ENCODE peak calls at places on chromosomes 6 and 20, in nine cellular contexts. M is CD8-positive, alpha-beta T cell; T is ascending aorta; H is CD8-positive, alpha-beta memory T cell; J is lower lobe of right lung; N is mesendoderm; E is PC-9; V is aorta; B is adrenal gland. X is an unnamed sample. For H3K4me1, the result is how much of the 10 kb centered on the place peaks cover.

GRCh38 chr20:36303020-36303595 is 3.0 kb upstream of the DLGAP4 start:
- DNase-seq in H (no peak), B (peak), J (no peak), V (no peak), T (no peak), M (no peak), E (no peak), N (no peak), X (no peak)

GRCh38 chr6:157430834-157431233 is 49.8 kb downstream of the ZDHHC14 start:
- DNase-seq in E (no peak), N (no peak), T (no peak), B (no peak), J (no peak), V (no peak), H (no peak), M (no peak), X (no peak)

GRCh38 chr6:11702039-11702795 is 76.4 kb downstream of the ADTRP start:
- DNase-seq in J (no peak), V (no peak), M (no peak), H (no peak), T (no peak), N (no peak), E (peak), B (no peak), X (no peak)

GRCh38 chr6:132392292-132392691 is 9.0 kb downstream of the MOXD1 start:
- DNase-seq in J (no peak), M (no peak), E (no peak), B (no peak), T (no peak), V (no peak), H (no peak), N (no peak), X (no peak)

GRCh38 chr6:138007014-138007472 is 100.2 kb downstream of the PERP start:
- DNase-seq in T (no peak), V (no peak), H (no peak), E (peak), J (no peak), N (peak), B (no peak), M (no peak), X (no peak)

GRCh38 chr6:110864816-110865215 is 9.8 kb upstream of the AMD1 start:
- DNase-seq in T (no peak), J (no peak), E (no peak), M (no peak), B (no peak), H (no peak), N (no peak), V (no peak), X (no peak)

GRCh38 chr20:63347950-63348827 is 13.0 kb downstream of the CHRNA4 start:
- DNase-seq in N (no peak), V (no peak), H (no peak), T (no peak), J (no peak), B (no peak), E (no peak), M (peak), X (no peak)

GRCh38 chr20:4153661-4154238 is 138.4 kb upstream of the RNF24 start:
- DNase-seq in B (no peak), V (no peak), H (no peak), T (no peak), M (no peak), J (peak), N (no peak), E (no peak), X (no peak)

GRCh38 chr6:130937942-130938604 is 110.9 kb downstream of the SMLR1 start:
- DNase-seq in M (no peak), N (peak), B (no peak), J (no peak), E (peak), H (no peak), V (no peak), T (no peak), X (no peak)

GRCh38 chr6:72464791-72465691 is 156.8 kb upstream of the KCNQ5 start:
- DNase-seq in T (no peak), J (no peak), V (peak), M (no peak), N (peak), E (peak), B (no peak), H (no peak), X (no peak)

GRCh38 chr6:161152904-161153662 is 120.8 kb downstream of the AGPAT4 start:
- DNase-seq in V (no peak), T (no peak), N (no peak), H (no peak), B (no peak), E (no peak), M (no peak), J (no peak), X (no peak)

GRCh38 chr6:48243071-48243470 is 132.1 kb upstream of the PTCHD4 start:
- DNase-seq in E (no peak), B (no peak), T (no peak), J (no peak), N (no peak), M (no peak), H (no peak), V (no peak), X (no peak)

GRCh38 chr6:37170273-37171140 is 555 bp downstream of the PIM1 start:
- DNase-seq in H (peak), B (peak), M (peak), J (peak), T (no peak), V (peak), N (peak), E (peak), X (peak)

GRCh38 chr20:6613280-6613861 is 154.1 kb upstream of the BMP2 start:
- DNase-seq in B (no peak), H (no peak), M (no peak), E (no peak), T (no peak), J (no peak), V (no peak), N (peak), X (no peak)

GRCh38 chr20:311603-312002 is 13.7 kb upstream of the SOX12 start:
- DNase-seq in V (no peak), H (no peak), J (no peak), E (no peak), N (no peak), M (no peak), B (no peak), T (no peak), X (no peak)

GRCh38 chr20:40993794-40994540 is 34.7 kb upstream of the TOP1 start:
- DNase-seq in E (no peak), B (no peak), J (no peak), V (no peak), M (no peak), N (no peak), T (no peak), H (no peak), X (no peak)

GRCh38 chr6:56795852-56796532 is 153.3 kb upstream of the DST start:
- DNase-seq in M (no peak), E (no peak), H (no peak), J (no peak), V (no peak), B (no peak), N (no peak), T (no peak), X (no peak)

GRCh38 chr20:44166477-44166876 is 20.5 kb downstream of the JPH2 start:
- DNase-seq in B (peak), H (no peak), N (peak), V (peak), M (no peak), E (peak), T (no peak), J (no peak), X (peak)

GRCh38 chr20:25676164-25676809 is 20.4 kb downstream of the ZNF337 start:
- DNase-seq in N (no peak), B (peak), M (no peak), V (no peak), J (no peak), H (no peak), T (no peak), E (no peak), X (no peak)

GRCh38 chr6:14713008-14713452 is 532.8 kb upstream of the JARID2 start:
- DNase-seq in E (peak), B (peak), J (no peak), V (no peak), M (no peak), T (no peak), N (no peak), H (no peak), X (peak)

GRCh38 chr6:121142093-121142492 is 192.2 kb downstream of the TBC1D32 start:
- DNase-seq in H (no peak), T (no peak), E (no peak), B (no peak), N (no peak), J (no peak), M (no peak), V (no peak), X (no peak)

GRCh38 chr6:169235286-169235685 is 18.4 kb downstream of the THBS2 start:
- DNase-seq in B (peak), T (no peak), H (no peak), J (no peak), V (no peak), E (no peak), M (no peak), N (no peak), X (no peak)

GRCh38 chr6:33717857-33718552 is 6.5 kb upstream of the UQCC2 start:
- DNase-seq in B (no peak), T (no peak), H (no peak), N (no peak), E (no peak), M (no peak), V (no peak), J (peak), X (no peak)

GRCh38 chr6:32181148-32181702 is 2.8 kb downstream of the AGER start:
- DNase-seq in T (no peak), M (peak), J (no peak), N (no peak), V (no peak), B (no peak), E (no peak), H (no peak), X (no peak)

GRCh38 chr6:15158821-15159619 is 86.8 kb upstream of the JARID2 start:
- DNase-seq in V (no peak), J (no peak), E (no peak), N (no peak), M (no peak), T (no peak), B (no peak), H (no peak), X (no peak)

GRCh38 chr6:25014806-25015560 is 79.2 kb upstream of the RIPOR2 start:
- DNase-seq in E (no peak), M (peak), J (no peak), T (no peak), H (peak), V (no peak), B (peak), N (peak), X (no peak)

GRCh38 chr6:30493643-30494250 is 4.4 kb downstream of the HLA-E start:
- DNase-seq in E (no peak), T (no peak), N (peak), V (peak), H (peak), J (no peak), B (no peak), M (peak), X (no peak)

GRCh38 chr20:11814276-11814675 is 103.4 kb upstream of the BTBD3 start:
- DNase-seq in N (peak), M (no peak), V (no peak), H (no peak), J (no peak), B (no peak), T (no peak), E (no peak), X (no peak)

GRCh38 chr6:149217466-149217888 is 100.0 kb upstream of the TAB2 start:
- DNase-seq in H (no peak), T (no peak), J (no peak), V (no peak), B (no peak), N (no peak), M (no peak), E (no peak), X (no peak)

GRCh38 chr6:81938014-81938761 is 185.7 kb upstream of the TENT5A start:
- DNase-seq in J (no peak), E (peak), B (no peak), H (no peak), V (no peak), T (no peak), M (no peak), N (peak), X (no peak)

GRCh38 chr20:39850821-39851330 is 838.2 kb downstream of the MAFB start:
- DNase-seq in M (no peak), B (no peak), H (no peak), E (no peak), V (no peak), T (no peak), J (no peak), N (peak), X (no peak)

GRCh38 chr20:39849664-39850063 is 839.4 kb downstream of the MAFB start:
- DNase-seq in T (peak), H (no peak), M (no peak), V (peak), N (no peak), E (no peak), J (peak), B (peak), X (peak)

GRCh38 chr20:39850236-39850635 is 838.8 kb downstream of the MAFB start:
- DNase-seq in B (no peak), H (no peak), N (no peak), V (no peak), J (no peak), T (no peak), E (no peak), M (no peak), X (no peak)

GRCh38 chr20:39851459-39851858 is 837.6 kb downstream of the MAFB start:
- DNase-seq in H (no peak), V (no peak), E (no peak), M (no peak), N (no peak), J (no peak), B (no peak), T (no peak), X (no peak)

DNA sequence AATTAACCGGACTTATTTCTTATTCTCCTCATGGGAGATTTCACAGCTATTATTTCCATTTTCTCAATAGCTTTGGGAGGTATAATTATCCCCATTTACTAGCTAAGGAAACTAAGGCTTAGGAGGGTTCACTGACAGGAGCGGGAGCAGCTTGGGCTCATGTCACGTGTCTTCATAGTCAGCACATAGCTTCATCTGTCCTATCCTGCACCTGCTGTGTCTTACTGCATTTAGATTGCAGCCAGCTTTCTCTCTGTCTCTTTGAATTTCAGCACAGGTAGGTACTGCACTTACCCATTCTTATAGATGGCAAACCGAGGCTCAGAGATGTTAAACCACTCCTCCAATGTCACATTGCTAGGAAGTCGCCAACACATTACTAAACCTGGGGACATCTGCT is 839.9 kb downstream of the MAFB start:
- DNase-seq in J (no peak), T (no peak), E (no peak), H (no peak), V (no peak), N (no peak), B (no peak), M (no peak), X (no peak)
- H3K4me1 ChIP-seq in J (under half), T (under half), E (under half), H (under half), V (under half), N (under half), B (under half), M (under half), X (under half)

GRCh38 chr6:49933526-49933925 is 30.4 kb downstream of the DEFB114 start:
- DNase-seq in M (no peak), E (no peak), J (peak), N (no peak), T (no peak), V (no peak), H (no peak), B (no peak), X (no peak)
- H3K4me3 ChIP-seq in M (no peak), E (no peak), J (no peak), N (no peak), T (no peak), V (no peak), H (no peak), B (no peak), X (no peak)

DNA sequence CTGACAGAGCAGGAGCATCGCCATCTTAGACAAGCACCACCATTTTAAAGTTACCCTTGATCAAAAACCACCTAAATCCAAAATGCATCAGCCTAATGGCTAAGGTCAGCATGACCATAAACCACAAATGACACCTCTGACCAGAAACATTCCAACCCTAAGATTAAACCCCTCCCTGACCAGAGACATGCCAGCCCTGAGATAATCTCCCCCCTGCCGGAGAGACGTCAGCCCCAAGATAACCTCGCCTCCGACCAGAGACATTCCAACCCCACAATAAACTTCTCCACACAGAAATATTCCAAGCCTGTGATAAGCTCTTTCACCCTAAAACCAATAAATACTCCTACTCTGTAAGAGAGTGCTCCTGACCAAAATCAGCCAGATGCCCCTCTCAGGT is 53.5 kb downstream of the PXDC1 start:
- DNase-seq in B (no peak), M (no peak), E (no peak), N (no peak), J (no peak), T (no peak), V (no peak), H (no peak), X (no peak)
- H3K27ac ChIP-seq in B (no peak), M (no peak), E (no peak), N (no peak), J (no peak), T (no peak), V (no peak), H (no peak), X (no peak)

GRCh38 chr20:60264024-60264709 is 305.9 kb downstream of the CDH26 start:
- DNase-seq in B (no peak), H (no peak), V (no peak), N (no peak), M (no peak), E (no peak), T (no peak), J (no peak), X (no peak)

GRCh38 chr20:60258255-60258863 is 300.1 kb downstream of the CDH26 start:
- DNase-seq in N (no peak), H (no peak), V (no peak), J (no peak), T (no peak), B (no peak), M (no peak), E (no peak), X (no peak)

GRCh38 chr20:60266184-60266823 is 308.1 kb downstream of the CDH26 start:
- DNase-seq in V (no peak), H (peak), E (no peak), B (no peak), N (no peak), J (no peak), T (no peak), M (peak), X (no peak)

GRCh38 chr20:60261323-60261722 is 303.1 kb downstream of the CDH26 start:
- DNase-seq in H (no peak), J (no peak), B (no peak), N (no peak), M (no peak), V (no peak), T (no peak), E (no peak), X (no peak)

DNA sequence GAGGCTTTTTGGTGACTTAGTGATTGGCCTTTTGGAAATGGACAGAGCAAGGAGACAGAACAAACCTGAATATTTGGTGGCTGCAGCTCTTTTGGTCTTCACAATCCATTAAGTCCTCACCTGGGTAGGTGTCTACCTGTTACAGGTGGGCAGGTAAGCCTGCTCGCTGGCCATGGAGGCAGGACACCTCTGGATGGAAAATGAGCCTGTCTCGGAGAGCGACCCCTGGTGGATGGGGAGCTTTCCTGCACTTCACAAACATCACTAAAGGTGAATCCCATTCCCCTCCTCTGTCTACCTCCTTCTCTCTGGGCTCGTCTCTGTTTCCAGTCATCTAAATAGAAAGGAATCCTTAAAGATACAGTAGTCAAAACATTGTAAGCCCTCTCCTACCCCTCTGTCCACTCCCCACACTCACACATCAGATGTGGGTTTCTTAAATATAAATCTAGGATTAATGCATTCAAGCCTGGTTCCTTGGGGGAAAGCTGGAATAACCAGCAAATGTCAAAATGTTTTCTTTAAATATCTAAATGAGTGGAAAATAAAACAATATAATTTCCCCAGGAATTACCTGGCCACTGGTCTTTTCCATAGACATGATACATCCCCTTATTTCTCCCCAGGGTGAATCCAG is 304.9 kb downstream of the CDH26 start:
- DNase-seq in E (peak), J (peak), H (peak), V (no peak), N (peak), M (peak), B (peak), T (no peak), X (peak)
- H3K4me1 ChIP-seq in E (under half), J (under half), H (under half), V (under half), N (under half), M (under half), B (under half), T (under half), X (under half)